ENCODE peak calls at places on chromosomes 1 and 21, in seven cellular contexts. V is activated CD4-positive, alpha-beta T cell treated with anti-CD3 and anti-CD28 coated beads, Interleukin-2, amount 50 U/mL, for 4 hours; I is EL; H is nephron progenitor cell; A is NCI-H510A treated with DMSO at 0.1 percent for 48 hours; R is T-helper 9 cell; L is ACHN. B is an unnamed sample.

GRCh38 chr1:155479205-155479604 is 83.4 kb downstream of the ASH1L start:
- DNase-seq in R (no peak), H (no peak), A (no peak), L (peak), I (peak), V (no peak), B (no peak)

GRCh38 chr1:15578921-15579682 is 5.7 kb downstream of the AGMAT start:
- DNase-seq in I (no peak), L (no peak), V (peak), H (no peak), R (no peak), A (no peak), B (no peak)

GRCh38 chr1:199084293-199084692 is 445.5 kb downstream of the PTPRC start:
- DNase-seq in H (no peak), A (no peak), V (no peak), R (no peak), L (no peak), I (peak), B (no peak)

GRCh38 chr21:41568606-41569385 is 60.8 kb upstream of the TMPRSS2 start:
- DNase-seq in A (no peak), R (no peak), H (no peak), I (no peak), V (no peak), L (no peak), B (no peak)

GRCh38 chr1:96918406-96918805 is 196.8 kb downstream of the PTBP2 start:
- DNase-seq in L (no peak), A (no peak), I (peak), R (no peak), V (no peak), H (no peak), B (no peak)

GRCh38 chr21:43928726-43929125 is 63.7 kb downstream of the AGPAT3 start:
- DNase-seq in H (no peak), L (no peak), V (no peak), I (no peak), A (no peak), R (no peak), B (no peak)

GRCh38 chr1:23568608-23569383 is 9.5 kb upstream of the ID3 start:
- DNase-seq in A (no peak), L (no peak), I (no peak), H (no peak), R (no peak), V (no peak), B (no peak)

GRCh38 chr1:71640131-71640530 is 559.3 kb upstream of the ZRANB2 start:
- DNase-seq in H (no peak), L (no peak), V (no peak), I (no peak), R (no peak), A (no peak), B (no peak)

GRCh38 chr1:244289976-244290375 is 161.7 kb downstream of the ADSS2 start:
- DNase-seq in R (no peak), A (no peak), V (no peak), H (no peak), L (no peak), I (no peak), B (no peak)

GRCh38 chr1:23673086-23673813 is 18.4 kb upstream of the RPL11 start:
- DNase-seq in L (peak), A (no peak), I (peak), R (no peak), V (no peak), H (peak), B (no peak)

GRCh38 chr1:210722410-210723081 is 393.8 kb downstream of the HHAT start:
- DNase-seq in L (no peak), H (no peak), I (no peak), V (no peak), A (no peak), R (no peak), B (no peak)

GRCh38 chr1:4511374-4511773 is 143.0 kb upstream of the AJAP1 start:
- DNase-seq in H (no peak), I (no peak), L (no peak), R (no peak), A (no peak), V (no peak), B (no peak)

GRCh38 chr1:33327587-33328325 is 6.9 kb upstream of the A3GALT2 start:
- DNase-seq in V (no peak), A (no peak), I (peak), R (no peak), H (no peak), L (peak), B (no peak)

GRCh38 chr1:208000504-208000903 is 89.6 kb upstream of the CD34 start:
- DNase-seq in V (no peak), R (no peak), L (no peak), A (no peak), H (no peak), I (no peak), B (no peak)

GRCh38 chr1:230421485-230421884 is 4.6 kb downstream of the PGBD5 start:
- DNase-seq in R (no peak), A (no peak), H (no peak), V (no peak), L (no peak), I (no peak), B (no peak)

GRCh38 chr1:154840557-154841176 is 29.4 kb downstream of the KCNN3 start:
- DNase-seq in V (no peak), I (peak), H (peak), R (no peak), A (no peak), L (no peak), B (no peak)

GRCh38 chr1:30603081-30603858 is 120.1 kb downstream of the MATN1 start:
- DNase-seq in H (no peak), I (no peak), V (no peak), A (no peak), L (no peak), R (no peak), B (no peak)

GRCh38 chr1:212514782-212515181 is 82.1 kb downstream of the NENF start:
- DNase-seq in V (no peak), H (peak), R (no peak), A (no peak), I (no peak), L (no peak), B (no peak)

GRCh38 chr21:38796426-38796825 is 9.3 kb upstream of the ETS2 start:
- DNase-seq in H (no peak), A (no peak), L (peak), R (no peak), I (peak), V (no peak), B (no peak)

GRCh38 chr1:157325220-157325619 is 187.0 kb upstream of the ETV3 start:
- DNase-seq in A (no peak), V (no peak), L (no peak), I (no peak), R (no peak), H (no peak), B (no peak)

GRCh38 chr1:22508329-22508728 is 55.0 kb upstream of the EPHA8 start:
- DNase-seq in H (no peak), I (no peak), V (no peak), R (no peak), A (peak), L (no peak), B (no peak)

GRCh38 chr1:198623920-198624647 is 14.8 kb upstream of the PTPRC start:
- DNase-seq in H (no peak), A (no peak), I (peak), R (no peak), V (no peak), L (no peak), B (no peak)

GRCh38 chr1:213988639-213989070 is 882 bp downstream of the PROX1 start:
- DNase-seq in H (peak), I (peak), R (no peak), A (peak), V (no peak), L (peak), B (no peak)

B was measured in activated T-cell treated with anti-CD3 and anti-CD28 coated beads for 4 hours.